ENCODE peak calls at places on chromosomes 6 and 20, in six cellular contexts. One of them, this sample, is unnamed.

GRCh38 chr6:38933426-38933825 is 115.2 kb upstream of the GLP1R start:
- DNase-seq in left lung: no peak
- DNase-seq in body of pancreas: no peak
- DNase-seq in CD4-positive, alpha-beta T cell: no peak
- DNase-seq in breast epithelium: no peak
- DNase-seq in right cardiac atrium: no peak
- DNase-seq in this sample: no peak

GRCh38 chr6:123524781-123525180 is 112.0 kb downstream of the TRDN start:
- DNase-seq in left lung: no peak
- DNase-seq in body of pancreas: no peak
- DNase-seq in CD4-positive, alpha-beta T cell: no peak
- DNase-seq in breast epithelium: no peak
- DNase-seq in right cardiac atrium: no peak
- DNase-seq in this sample: no peak

GRCh38 chr6:149043476-149044130 is 273.9 kb upstream of the TAB2 start:
- DNase-seq in left lung: no peak
- DNase-seq in body of pancreas: no peak
- DNase-seq in CD4-positive, alpha-beta T cell: no peak
- DNase-seq in breast epithelium: no peak
- DNase-seq in right cardiac atrium: no peak
- DNase-seq in this sample: no peak

GRCh38 chr20:38125157-38126056 is 39.7 kb downstream of the TGM2 start:
- DNase-seq in left lung: no peak
- DNase-seq in body of pancreas: peak; percentile 90
- DNase-seq in CD4-positive, alpha-beta T cell: no peak
- DNase-seq in breast epithelium: no peak
- DNase-seq in right cardiac atrium: peak; percentile 96
- DNase-seq in this sample: peak; percentile 67

GRCh38 chr20:42294976-42295375 is 676.8 kb upstream of the CHD6 start:
- DNase-seq in left lung: no peak
- DNase-seq in body of pancreas: no peak
- DNase-seq in CD4-positive, alpha-beta T cell: no peak
- DNase-seq in breast epithelium: no peak
- DNase-seq in right cardiac atrium: no peak
- DNase-seq in this sample: no peak

GRCh38 chr6:36839819-36840379 is 655 bp upstream of the CPNE5 start:
- DNase-seq in left lung: peak; percentile 83
- DNase-seq in body of pancreas: peak; percentile 45
- DNase-seq in CD4-positive, alpha-beta T cell: peak; percentile 19
- DNase-seq in breast epithelium: no peak
- DNase-seq in right cardiac atrium: peak; percentile 87
- DNase-seq in this sample: no peak

GRCh38 chr6:17584241-17584803 is 15.8 kb upstream of the FAM8A1 start:
- DNase-seq in left lung: no peak
- DNase-seq in body of pancreas: peak; percentile 45
- DNase-seq in CD4-positive, alpha-beta T cell: no peak
- DNase-seq in breast epithelium: no peak
- DNase-seq in right cardiac atrium: no peak
- DNase-seq in this sample: no peak

GRCh38 chr20:43716757-43717615 is 9.8 kb downstream of the GTSF1L start:
- DNase-seq in left lung: no peak
- DNase-seq in body of pancreas: no peak
- DNase-seq in CD4-positive, alpha-beta T cell: no peak
- DNase-seq in breast epithelium: no peak
- DNase-seq in right cardiac atrium: no peak
- DNase-seq in this sample: no peak

GRCh38 chr6:117938324-117938995 is 31.4 kb downstream of the SLC35F1 start:
- DNase-seq in left lung: no peak
- DNase-seq in body of pancreas: peak; percentile 17
- DNase-seq in CD4-positive, alpha-beta T cell: no peak
- DNase-seq in breast epithelium: no peak
- DNase-seq in right cardiac atrium: no peak
- DNase-seq in this sample: no peak

GRCh38 chr20:1940581-1940980 is 45.4 kb downstream of the SIRPA start:
- DNase-seq in left lung: no peak
- DNase-seq in body of pancreas: no peak
- DNase-seq in CD4-positive, alpha-beta T cell: no peak
- DNase-seq in breast epithelium: no peak
- DNase-seq in right cardiac atrium: no peak
- DNase-seq in this sample: no peak

GRCh38 chr6:20711518-20711917 is 177.3 kb downstream of the CDKAL1 start:
- DNase-seq in left lung: no peak
- DNase-seq in body of pancreas: no peak
- DNase-seq in CD4-positive, alpha-beta T cell: no peak
- DNase-seq in breast epithelium: no peak
- DNase-seq in right cardiac atrium: no peak
- DNase-seq in this sample: no peak

GRCh38 chr6:150078788-150079187 is 9.9 kb upstream of the ULBP3 start:
- DNase-seq in left lung: no peak
- DNase-seq in body of pancreas: no peak
- DNase-seq in CD4-positive, alpha-beta T cell: no peak
- DNase-seq in breast epithelium: no peak
- DNase-seq in right cardiac atrium: no peak
- DNase-seq in this sample: no peak

GRCh38 chr6:85250586-85251216 is 199.2 kb upstream of the NT5E start:
- DNase-seq in left lung: no peak
- DNase-seq in body of pancreas: no peak
- DNase-seq in CD4-positive, alpha-beta T cell: no peak
- DNase-seq in breast epithelium: no peak
- DNase-seq in right cardiac atrium: no peak
- DNase-seq in this sample: no peak

GRCh38 chr6:80504882-80505281 is 398.4 kb downstream of the BCKDHB start:
- DNase-seq in left lung: no peak
- DNase-seq in body of pancreas: no peak
- DNase-seq in CD4-positive, alpha-beta T cell: no peak
- DNase-seq in breast epithelium: no peak
- DNase-seq in right cardiac atrium: no peak
- DNase-seq in this sample: no peak

GRCh38 chr20:58084966-58085365 is 143.5 kb downstream of the ANKRD60 start:
- DNase-seq in left lung: no peak
- DNase-seq in body of pancreas: peak; percentile 46
- DNase-seq in CD4-positive, alpha-beta T cell: no peak
- DNase-seq in breast epithelium: no peak
- DNase-seq in right cardiac atrium: no peak
- DNase-seq in this sample: no peak

GRCh38 chr6:130033999-130034814 is 15.8 kb downstream of the L3MBTL3 start:
- DNase-seq in left lung: no peak
- DNase-seq in body of pancreas: no peak
- DNase-seq in CD4-positive, alpha-beta T cell: no peak
- DNase-seq in breast epithelium: no peak
- DNase-seq in right cardiac atrium: no peak
- DNase-seq in this sample: no peak

GRCh38 chr20:19992996-19993908 is 23.9 kb upstream of the NAA20 start:
- DNase-seq in left lung: no peak
- DNase-seq in body of pancreas: peak; percentile 53
- DNase-seq in CD4-positive, alpha-beta T cell: no peak
- DNase-seq in breast epithelium: peak; percentile 65
- DNase-seq in right cardiac atrium: peak; percentile 67
- DNase-seq in this sample: no peak

GRCh38 chr6:22072939-22073338 is 223.9 kb downstream of the PRL start:
- DNase-seq in left lung: no peak
- DNase-seq in body of pancreas: no peak
- DNase-seq in CD4-positive, alpha-beta T cell: no peak
- DNase-seq in breast epithelium: no peak
- DNase-seq in right cardiac atrium: no peak
- DNase-seq in this sample: no peak
- H3K9me3 ChIP-seq in left lung: no peaks in the 10 kb centered on the region
- H3K9me3 ChIP-seq in body of pancreas: no peaks in the 10 kb centered on the region
- H3K9me3 ChIP-seq in CD4-positive, alpha-beta T cell: no peaks in the 10 kb centered on the region
- H3K9me3 ChIP-seq in breast epithelium: no peaks in the 10 kb centered on the region
- H3K9me3 ChIP-seq in right cardiac atrium: no peaks in the 10 kb centered on the region
- H3K9me3 ChIP-seq in this sample: no peaks in the 10 kb centered on the region

DNA sequence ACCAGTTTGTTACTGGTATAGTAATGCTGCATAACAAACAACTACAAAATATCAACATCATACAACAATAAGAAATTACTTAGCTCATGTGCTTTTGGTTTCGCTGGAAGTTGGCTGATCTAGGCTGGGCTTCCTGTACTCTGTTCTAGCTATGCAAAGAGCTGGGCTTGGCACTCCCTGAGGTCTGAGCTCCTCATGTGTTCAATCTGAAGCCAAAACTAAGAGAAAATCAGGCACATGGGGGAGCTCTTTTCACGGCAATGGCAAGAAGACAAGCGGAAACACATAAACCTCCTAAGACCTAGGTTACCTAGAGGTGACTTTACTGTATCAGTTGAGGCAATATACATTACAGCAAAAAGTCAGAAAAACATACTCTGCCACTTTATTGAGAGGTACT is 574.2 kb downstream of the KHDRBS2 start:
- DNase-seq in left lung: no peak
- DNase-seq in body of pancreas: no peak
- DNase-seq in CD4-positive, alpha-beta T cell: no peak
- DNase-seq in breast epithelium: no peak
- DNase-seq in right cardiac atrium: no peak
- DNase-seq in this sample: no peak
- H3K9me3 ChIP-seq in left lung: peaks cover 5% of the 10 kb centered on the region
- H3K9me3 ChIP-seq in body of pancreas: no peaks in the 10 kb centered on the region
- H3K9me3 ChIP-seq in CD4-positive, alpha-beta T cell: no peaks in the 10 kb centered on the region
- H3K9me3 ChIP-seq in breast epithelium: no peaks in the 10 kb centered on the region
- H3K9me3 ChIP-seq in right cardiac atrium: no peaks in the 10 kb centered on the region
- H3K9me3 ChIP-seq in this sample: peaks cover 4% of the 10 kb centered on the region

GRCh38 chr20:15141880-15142279 is 804.5 kb upstream of the FLRT3 start:
- DNase-seq in left lung: no peak
- DNase-seq in body of pancreas: no peak
- DNase-seq in CD4-positive, alpha-beta T cell: no peak
- DNase-seq in breast epithelium: no peak
- DNase-seq in right cardiac atrium: no peak
- DNase-seq in this sample: no peak
- H3K9me3 ChIP-seq in left lung: no peaks in the 10 kb centered on the region
- H3K9me3 ChIP-seq in body of pancreas: no peaks in the 10 kb centered on the region
- H3K9me3 ChIP-seq in CD4-positive, alpha-beta T cell: no peaks in the 10 kb centered on the region
- H3K9me3 ChIP-seq in breast epithelium: no peaks in the 10 kb centered on the region
- H3K9me3 ChIP-seq in right cardiac atrium: no peaks in the 10 kb centered on the region
- H3K9me3 ChIP-seq in this sample: no peaks in the 10 kb centered on the region

GRCh38 chr20:26354521-26354920 is 657.9 kb upstream of the ZNF337 start:
- DNase-seq in left lung: no peak
- DNase-seq in body of pancreas: no peak
- DNase-seq in CD4-positive, alpha-beta T cell: no peak
- DNase-seq in breast epithelium: no peak
- DNase-seq in right cardiac atrium: no peak
- DNase-seq in this sample: no peak
- H3K9me3 ChIP-seq in left lung: peaks cover 62% of the 10 kb centered on the region
- H3K9me3 ChIP-seq in body of pancreas: no peaks in the 10 kb centered on the region
- H3K9me3 ChIP-seq in CD4-positive, alpha-beta T cell: no peaks in the 10 kb centered on the region
- H3K9me3 ChIP-seq in breast epithelium: no peaks in the 10 kb centered on the region
- H3K9me3 ChIP-seq in right cardiac atrium: no peaks in the 10 kb centered on the region
- H3K9me3 ChIP-seq in this sample: no peaks in the 10 kb centered on the region

This sample was measured in suprapubic skin.